ENCODE peak calls at places on chromosomes 7 and 10, in ten cellular contexts. One of them, this sample, is unnamed. For H3K4me1 and H3K9me3, the result is how much of the 10 kb centered on the place peaks cover.

GRCh38 chr7:152313879-152314604 is 121.8 kb downstream of the KMT2C start:
- DNase-seq in neuronal stem cell: no peak
- DNase-seq in CD8-positive, alpha-beta memory T cell: no peak
- DNase-seq in SK-N-SH: peak
- DNase-seq in cardiac muscle cell: peak
- DNase-seq in OCI-LY7: no peak
- DNase-seq in ovary: no peak
- DNase-seq in PC-3: peak
- DNase-seq in stomach: no peak
- DNase-seq in left lung: no peak
- DNase-seq in this sample: peak

GRCh38 chr10:128545216-128545615 is 419.0 kb upstream of the MKI67 start:
- DNase-seq in neuronal stem cell: no peak
- DNase-seq in CD8-positive, alpha-beta memory T cell: no peak
- DNase-seq in SK-N-SH: no peak
- DNase-seq in cardiac muscle cell: no peak
- DNase-seq in OCI-LY7: no peak
- DNase-seq in ovary: no peak
- DNase-seq in PC-3: no peak
- DNase-seq in stomach: no peak
- DNase-seq in left lung: no peak
- DNase-seq in this sample: no peak

GRCh38 chr7:11345621-11346020 is 371.9 kb downstream of the PHF14 start:
- DNase-seq in neuronal stem cell: no peak
- DNase-seq in CD8-positive, alpha-beta memory T cell: no peak
- DNase-seq in SK-N-SH: no peak
- DNase-seq in cardiac muscle cell: no peak
- DNase-seq in OCI-LY7: no peak
- DNase-seq in ovary: no peak
- DNase-seq in PC-3: peak
- DNase-seq in stomach: no peak
- DNase-seq in left lung: no peak
- DNase-seq in this sample: no peak

GRCh38 chr7:116521046-116521664 is 3.7 kb upstream of the CAV1 start:
- DNase-seq in neuronal stem cell: no peak
- DNase-seq in CD8-positive, alpha-beta memory T cell: no peak
- DNase-seq in SK-N-SH: no peak
- DNase-seq in cardiac muscle cell: no peak
- DNase-seq in OCI-LY7: no peak
- DNase-seq in ovary: no peak
- DNase-seq in PC-3: peak
- DNase-seq in stomach: no peak
- DNase-seq in left lung: no peak
- DNase-seq in this sample: no peak

GRCh38 chr10:15290671-15291070 is 80.4 kb downstream of the FAM171A1 start:
- DNase-seq in neuronal stem cell: no peak
- DNase-seq in CD8-positive, alpha-beta memory T cell: no peak
- DNase-seq in SK-N-SH: no peak
- DNase-seq in cardiac muscle cell: no peak
- DNase-seq in OCI-LY7: no peak
- DNase-seq in ovary: no peak
- DNase-seq in PC-3: no peak
- DNase-seq in stomach: no peak
- DNase-seq in left lung: no peak
- DNase-seq in this sample: no peak

GRCh38 chr10:111030042-111030750 is 46.6 kb upstream of the ADRA2A start:
- DNase-seq in neuronal stem cell: no peak
- DNase-seq in CD8-positive, alpha-beta memory T cell: no peak
- DNase-seq in SK-N-SH: no peak
- DNase-seq in cardiac muscle cell: no peak
- DNase-seq in OCI-LY7: no peak
- DNase-seq in ovary: no peak
- DNase-seq in PC-3: no peak
- DNase-seq in stomach: no peak
- DNase-seq in left lung: no peak
- DNase-seq in this sample: no peak

GRCh38 chr10:17644485-17644964 is 574 bp downstream of the STAM start:
- DNase-seq in neuronal stem cell: no peak
- DNase-seq in CD8-positive, alpha-beta memory T cell: no peak
- DNase-seq in SK-N-SH: peak
- DNase-seq in cardiac muscle cell: no peak
- DNase-seq in OCI-LY7: no peak
- DNase-seq in ovary: no peak
- DNase-seq in PC-3: no peak
- DNase-seq in stomach: no peak
- DNase-seq in left lung: no peak
- DNase-seq in this sample: peak

GRCh38 chr7:158778476-158778875 is 50.8 kb downstream of the ESYT2 start:
- DNase-seq in neuronal stem cell: no peak
- DNase-seq in CD8-positive, alpha-beta memory T cell: no peak
- DNase-seq in SK-N-SH: no peak
- DNase-seq in cardiac muscle cell: no peak
- DNase-seq in OCI-LY7: no peak
- DNase-seq in ovary: no peak
- DNase-seq in PC-3: no peak
- DNase-seq in stomach: no peak
- DNase-seq in left lung: no peak
- DNase-seq in this sample: no peak

GRCh38 chr7:37332218-37333016 is 116.2 kb downstream of the ELMO1 start:
- DNase-seq in neuronal stem cell: no peak
- DNase-seq in CD8-positive, alpha-beta memory T cell: no peak
- DNase-seq in SK-N-SH: peak
- DNase-seq in cardiac muscle cell: no peak
- DNase-seq in OCI-LY7: no peak
- DNase-seq in ovary: no peak
- DNase-seq in PC-3: no peak
- DNase-seq in stomach: no peak
- DNase-seq in left lung: no peak
- DNase-seq in this sample: no peak

GRCh38 chr10:95229724-95230627 is 35.9 kb downstream of the ACSM6 start:
- DNase-seq in neuronal stem cell: peak
- DNase-seq in CD8-positive, alpha-beta memory T cell: no peak
- DNase-seq in SK-N-SH: no peak
- DNase-seq in cardiac muscle cell: no peak
- DNase-seq in OCI-LY7: no peak
- DNase-seq in ovary: no peak
- DNase-seq in PC-3: peak
- DNase-seq in stomach: no peak
- DNase-seq in left lung: no peak
- DNase-seq in this sample: no peak

GRCh38 chr10:130769146-130770017 is 542.1 kb downstream of the TCERG1L start:
- DNase-seq in neuronal stem cell: no peak
- DNase-seq in CD8-positive, alpha-beta memory T cell: peak
- DNase-seq in SK-N-SH: no peak
- DNase-seq in cardiac muscle cell: no peak
- DNase-seq in OCI-LY7: no peak
- DNase-seq in ovary: no peak
- DNase-seq in PC-3: no peak
- DNase-seq in stomach: no peak
- DNase-seq in left lung: peak
- DNase-seq in this sample: peak

GRCh38 chr10:126944191-126944590 is 39.0 kb downstream of the DOCK1 start:
- DNase-seq in neuronal stem cell: no peak
- DNase-seq in CD8-positive, alpha-beta memory T cell: no peak
- DNase-seq in SK-N-SH: no peak
- DNase-seq in cardiac muscle cell: no peak
- DNase-seq in OCI-LY7: no peak
- DNase-seq in ovary: no peak
- DNase-seq in PC-3: no peak
- DNase-seq in stomach: no peak
- DNase-seq in left lung: no peak
- DNase-seq in this sample: no peak

GRCh38 chr10:2477154-2477553 is 590.2 kb upstream of the PFKP start:
- DNase-seq in neuronal stem cell: peak
- DNase-seq in CD8-positive, alpha-beta memory T cell: no peak
- DNase-seq in SK-N-SH: peak
- DNase-seq in cardiac muscle cell: no peak
- DNase-seq in OCI-LY7: no peak
- DNase-seq in ovary: no peak
- DNase-seq in PC-3: no peak
- DNase-seq in stomach: no peak
- DNase-seq in left lung: no peak
- DNase-seq in this sample: no peak

GRCh38 chr7:50531928-50532327 is 33.3 kb downstream of the DDC start:
- DNase-seq in neuronal stem cell: no peak
- DNase-seq in CD8-positive, alpha-beta memory T cell: no peak
- DNase-seq in SK-N-SH: peak
- DNase-seq in cardiac muscle cell: no peak
- DNase-seq in OCI-LY7: no peak
- DNase-seq in ovary: no peak
- DNase-seq in PC-3: peak
- DNase-seq in stomach: no peak
- DNase-seq in left lung: no peak
- DNase-seq in this sample: no peak

GRCh38 chr7:1818581-1819200 is 148.6 kb downstream of the ELFN1 start:
- DNase-seq in neuronal stem cell: no peak
- DNase-seq in CD8-positive, alpha-beta memory T cell: peak
- DNase-seq in SK-N-SH: peak
- DNase-seq in cardiac muscle cell: no peak
- DNase-seq in OCI-LY7: no peak
- DNase-seq in ovary: no peak
- DNase-seq in PC-3: no peak
- DNase-seq in stomach: peak
- DNase-seq in left lung: no peak
- DNase-seq in this sample: no peak

GRCh38 chr7:1815051-1815481 is 145.0 kb downstream of the ELFN1 start:
- DNase-seq in neuronal stem cell: no peak
- DNase-seq in CD8-positive, alpha-beta memory T cell: no peak
- DNase-seq in SK-N-SH: no peak
- DNase-seq in cardiac muscle cell: no peak
- DNase-seq in OCI-LY7: no peak
- DNase-seq in ovary: no peak
- DNase-seq in PC-3: no peak
- DNase-seq in stomach: no peak
- DNase-seq in left lung: no peak
- DNase-seq in this sample: no peak

GRCh38 chr7:1819258-1819841 is 149.3 kb downstream of the ELFN1 start:
- DNase-seq in neuronal stem cell: no peak
- DNase-seq in CD8-positive, alpha-beta memory T cell: peak
- DNase-seq in SK-N-SH: no peak
- DNase-seq in cardiac muscle cell: no peak
- DNase-seq in OCI-LY7: no peak
- DNase-seq in ovary: no peak
- DNase-seq in PC-3: no peak
- DNase-seq in stomach: peak
- DNase-seq in left lung: no peak
- DNase-seq in this sample: no peak

GRCh38 chr7:1814089-1814811 is 144.2 kb downstream of the ELFN1 start:
- DNase-seq in neuronal stem cell: no peak
- DNase-seq in CD8-positive, alpha-beta memory T cell: no peak
- DNase-seq in SK-N-SH: no peak
- DNase-seq in cardiac muscle cell: no peak
- DNase-seq in OCI-LY7: no peak
- DNase-seq in ovary: no peak
- DNase-seq in PC-3: no peak
- DNase-seq in stomach: peak
- DNase-seq in left lung: no peak
- DNase-seq in this sample: no peak

GRCh38 chr7:1817061-1817712 is 147.1 kb downstream of the ELFN1 start:
- DNase-seq in neuronal stem cell: no peak
- DNase-seq in CD8-positive, alpha-beta memory T cell: no peak
- DNase-seq in SK-N-SH: no peak
- DNase-seq in cardiac muscle cell: no peak
- DNase-seq in OCI-LY7: no peak
- DNase-seq in ovary: no peak
- DNase-seq in PC-3: no peak
- DNase-seq in stomach: no peak
- DNase-seq in left lung: no peak
- DNase-seq in this sample: no peak
- H3K4me1 ChIP-seq in neuronal stem cell: under half
- H3K4me1 ChIP-seq in CD8-positive, alpha-beta memory T cell: under half
- H3K4me1 ChIP-seq in SK-N-SH: half or more
- H3K4me1 ChIP-seq in cardiac muscle cell: under half
- H3K4me1 ChIP-seq in OCI-LY7: under half
- H3K4me1 ChIP-seq in ovary: under half
- H3K4me1 ChIP-seq in PC-3: under half
- H3K4me1 ChIP-seq in stomach: under half
- H3K4me1 ChIP-seq in left lung: under half
- H3K4me1 ChIP-seq in this sample: under half

DNA sequence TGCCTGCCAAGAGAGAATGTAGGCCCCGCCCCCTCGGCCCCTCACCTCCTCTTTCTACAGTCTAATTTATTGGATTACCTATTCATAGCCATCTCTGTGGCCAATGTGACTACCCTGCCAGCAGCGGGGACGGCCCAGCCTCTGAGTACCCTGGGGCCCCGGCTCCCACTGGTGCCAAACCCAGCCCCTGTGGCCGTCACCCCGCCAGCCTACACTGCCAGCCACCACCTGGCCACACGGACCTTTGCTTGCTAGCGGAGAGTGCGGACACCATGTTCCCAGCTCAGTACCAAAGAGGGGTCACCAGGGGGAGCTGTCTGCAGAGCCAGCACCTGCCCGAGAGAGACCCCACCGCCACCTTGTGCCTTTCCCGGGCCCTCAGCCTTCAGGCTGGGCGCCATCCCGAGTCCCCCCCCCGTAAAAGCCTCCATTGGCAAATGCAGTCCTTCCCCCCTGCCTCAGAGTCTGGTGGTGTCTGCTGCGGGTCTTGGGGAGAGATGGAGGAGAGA is 511.1 kb downstream of the ZNF37A start:
- DNase-seq in neuronal stem cell: no peak
- DNase-seq in CD8-positive, alpha-beta memory T cell: no peak
- DNase-seq in SK-N-SH: no peak
- DNase-seq in cardiac muscle cell: no peak
- DNase-seq in OCI-LY7: no peak
- DNase-seq in ovary: no peak
- DNase-seq in PC-3: no peak
- DNase-seq in stomach: no peak
- DNase-seq in left lung: no peak
- DNase-seq in this sample: no peak
- H3K9me3 ChIP-seq in neuronal stem cell: under half
- H3K9me3 ChIP-seq in CD8-positive, alpha-beta memory T cell: under half
- H3K9me3 ChIP-seq in SK-N-SH: under half
- H3K9me3 ChIP-seq in cardiac muscle cell: under half
- H3K9me3 ChIP-seq in OCI-LY7: under half
- H3K9me3 ChIP-seq in ovary: under half
- H3K9me3 ChIP-seq in PC-3: under half
- H3K9me3 ChIP-seq in stomach: half or more
- H3K9me3 ChIP-seq in left lung: under half
- H3K9me3 ChIP-seq in this sample: under half

GRCh38 chr7:55030314-55030713 is 11.5 kb downstream of the EGFR start:
- DNase-seq in neuronal stem cell: no peak
- DNase-seq in CD8-positive, alpha-beta memory T cell: no peak
- DNase-seq in SK-N-SH: no peak
- DNase-seq in cardiac muscle cell: no peak
- DNase-seq in OCI-LY7: no peak
- DNase-seq in ovary: no peak
- DNase-seq in PC-3: peak
- DNase-seq in stomach: no peak
- DNase-seq in left lung: no peak
- DNase-seq in this sample: no peak
- H3K4me1 ChIP-seq in neuronal stem cell: under half
- H3K4me1 ChIP-seq in CD8-positive, alpha-beta memory T cell: under half
- H3K4me1 ChIP-seq in SK-N-SH: under half
- H3K4me1 ChIP-seq in cardiac muscle cell: under half
- H3K4me1 ChIP-seq in OCI-LY7: under half
- H3K4me1 ChIP-seq in ovary: under half
- H3K4me1 ChIP-seq in PC-3: half or more
- H3K4me1 ChIP-seq in stomach: half or more
- H3K4me1 ChIP-seq in left lung: under half
- H3K4me1 ChIP-seq in this sample: half or more

GRCh38 chr7:16106300-16106699 is 315.0 kb downstream of the CRPPA start:
- DNase-seq in neuronal stem cell: no peak
- DNase-seq in CD8-positive, alpha-beta memory T cell: no peak
- DNase-seq in SK-N-SH: no peak
- DNase-seq in cardiac muscle cell: no peak
- DNase-seq in OCI-LY7: no peak
- DNase-seq in ovary: no peak
- DNase-seq in PC-3: no peak
- DNase-seq in stomach: no peak
- DNase-seq in left lung: no peak
- DNase-seq in this sample: no peak

GRCh38 chr7:16106869-16107268 is 314.5 kb downstream of the CRPPA start:
- DNase-seq in neuronal stem cell: no peak
- DNase-seq in CD8-positive, alpha-beta memory T cell: no peak
- DNase-seq in SK-N-SH: no peak
- DNase-seq in cardiac muscle cell: no peak
- DNase-seq in OCI-LY7: no peak
- DNase-seq in ovary: no peak
- DNase-seq in PC-3: no peak
- DNase-seq in stomach: no peak
- DNase-seq in left lung: no peak
- DNase-seq in this sample: no peak
- H3K9me3 ChIP-seq in neuronal stem cell: under half
- H3K9me3 ChIP-seq in CD8-positive, alpha-beta memory T cell: under half
- H3K9me3 ChIP-seq in SK-N-SH: under half
- H3K9me3 ChIP-seq in cardiac muscle cell: under half
- H3K9me3 ChIP-seq in OCI-LY7: under half
- H3K9me3 ChIP-seq in ovary: under half
- H3K9me3 ChIP-seq in PC-3: under half
- H3K9me3 ChIP-seq in stomach: under half
- H3K9me3 ChIP-seq in left lung: under half
- H3K9me3 ChIP-seq in this sample: under half

This sample was measured in body of pancreas.